ENCODE peak calls at places on chromosomes 6 and 20, in five cellular contexts. One of them, this sample, is unnamed.
A peak's percentile ranks its signal among the peaks of the same experiment; 100 is the strongest.

GRCh38 chr6:167225903-167226508 is 65.1 kb upstream of the UNC93A start:
- DNase-seq in pancreas: no peak
- DNase-seq in mesothelial cell of epicardium: no peak
- DNase-seq in psoas muscle: no peak
- DNase-seq in lower lobe of right lung: no peak
- DNase-seq in this sample: peak; percentile 54

GRCh38 chr6:19159087-19159486 is 678.1 kb upstream of the ID4 start:
- DNase-seq in pancreas: no peak
- DNase-seq in mesothelial cell of epicardium: no peak
- DNase-seq in psoas muscle: no peak
- DNase-seq in lower lobe of right lung: no peak
- DNase-seq in this sample: no peak

GRCh38 chr6:168362276-168362990 is 42.9 kb upstream of the DACT2 start:
- DNase-seq in pancreas: no peak
- DNase-seq in mesothelial cell of epicardium: no peak
- DNase-seq in psoas muscle: peak; percentile 2
- DNase-seq in lower lobe of right lung: no peak
- DNase-seq in this sample: no peak

GRCh38 chr20:51404297-51405060 is 138.0 kb downstream of the NFATC2 start:
- DNase-seq in pancreas: no peak
- DNase-seq in mesothelial cell of epicardium: no peak
- DNase-seq in psoas muscle: no peak
- DNase-seq in lower lobe of right lung: no peak
- DNase-seq in this sample: no peak

GRCh38 chr6:11265932-11266331 is 33.5 kb upstream of the NEDD9 start:
- DNase-seq in pancreas: no peak
- DNase-seq in mesothelial cell of epicardium: no peak
- DNase-seq in psoas muscle: no peak
- DNase-seq in lower lobe of right lung: no peak
- DNase-seq in this sample: no peak

GRCh38 chr6:149480502-149481280 is 4.1 kb downstream of the ZC3H12D start:
- DNase-seq in pancreas: no peak
- DNase-seq in mesothelial cell of epicardium: no peak
- DNase-seq in psoas muscle: no peak
- DNase-seq in lower lobe of right lung: no peak
- DNase-seq in this sample: no peak

GRCh38 chr6:41452763-41453162 is 93.4 kb upstream of the FOXP4 start:
- DNase-seq in pancreas: no peak
- DNase-seq in mesothelial cell of epicardium: no peak
- DNase-seq in psoas muscle: no peak
- DNase-seq in lower lobe of right lung: no peak
- DNase-seq in this sample: no peak

GRCh38 chr20:58715709-58716475 is 23.3 kb downstream of the NPEPL1 start:
- DNase-seq in pancreas: peak; percentile 8
- DNase-seq in mesothelial cell of epicardium: peak; percentile 9
- DNase-seq in psoas muscle: peak; percentile 10
- DNase-seq in lower lobe of right lung: no peak
- DNase-seq in this sample: peak; percentile 81

GRCh38 chr6:143691155-143691554 is 13.4 kb downstream of the PHACTR2 start:
- DNase-seq in pancreas: no peak
- DNase-seq in mesothelial cell of epicardium: no peak
- DNase-seq in psoas muscle: no peak
- DNase-seq in lower lobe of right lung: no peak
- DNase-seq in this sample: no peak

GRCh38 chr20:51542033-51542893 is at the start of gene NFATC2:
- DNase-seq in pancreas: peak; percentile 69
- DNase-seq in mesothelial cell of epicardium: no peak
- DNase-seq in psoas muscle: peak; percentile 47
- DNase-seq in lower lobe of right lung: peak; percentile 74
- DNase-seq in this sample: no peak

GRCh38 chr6:122610690-122611455 is 668 bp downstream of the PKIB start:
- DNase-seq in pancreas: peak; percentile 71
- DNase-seq in mesothelial cell of epicardium: no peak
- DNase-seq in psoas muscle: peak; percentile 28
- DNase-seq in lower lobe of right lung: peak; percentile 67
- DNase-seq in this sample: no peak

GRCh38 chr6:30494275-30494990 is 5.1 kb downstream of the HLA-E start:
- DNase-seq in pancreas: no peak
- DNase-seq in mesothelial cell of epicardium: no peak
- DNase-seq in psoas muscle: no peak
- DNase-seq in lower lobe of right lung: no peak
- DNase-seq in this sample: peak; percentile 25

GRCh38 chr6:112665114-112665513 is 318.0 kb downstream of the RFPL4B start:
- DNase-seq in pancreas: no peak
- DNase-seq in mesothelial cell of epicardium: no peak
- DNase-seq in psoas muscle: no peak
- DNase-seq in lower lobe of right lung: no peak
- DNase-seq in this sample: no peak

GRCh38 chr20:30606990-30607389 is 650.5 kb upstream of the DEFB115 start:
- DNase-seq in pancreas: no peak
- DNase-seq in mesothelial cell of epicardium: no peak
- DNase-seq in psoas muscle: no peak
- DNase-seq in lower lobe of right lung: no peak
- DNase-seq in this sample: no peak

GRCh38 chr6:53593001-53593488 is 48.1 kb upstream of the GCLC start:
- DNase-seq in pancreas: no peak
- DNase-seq in mesothelial cell of epicardium: no peak
- DNase-seq in psoas muscle: no peak
- DNase-seq in lower lobe of right lung: no peak
- DNase-seq in this sample: no peak

GRCh38 chr20:17676378-17676759 is 5.7 kb downstream of the RRBP1 start:
- DNase-seq in pancreas: peak; percentile 10
- DNase-seq in mesothelial cell of epicardium: no peak
- DNase-seq in psoas muscle: no peak
- DNase-seq in lower lobe of right lung: no peak
- DNase-seq in this sample: no peak

GRCh38 chr20:12068146-12068545 is 150.5 kb downstream of the BTBD3 start:
- DNase-seq in pancreas: no peak
- DNase-seq in mesothelial cell of epicardium: no peak
- DNase-seq in psoas muscle: no peak
- DNase-seq in lower lobe of right lung: no peak
- DNase-seq in this sample: no peak

GRCh38 chr20:58688838-58689237 is 3.8 kb upstream of the NPEPL1 start:
- DNase-seq in pancreas: no peak
- DNase-seq in mesothelial cell of epicardium: no peak
- DNase-seq in psoas muscle: no peak
- DNase-seq in lower lobe of right lung: no peak
- DNase-seq in this sample: peak; percentile 49

GRCh38 chr6:139944131-139944530 is 569.7 kb upstream of the CITED2 start:
- DNase-seq in pancreas: no peak
- DNase-seq in mesothelial cell of epicardium: no peak
- DNase-seq in psoas muscle: no peak
- DNase-seq in lower lobe of right lung: no peak
- DNase-seq in this sample: no peak

GRCh38 chr6:33075568-33076405 is at the start of gene HLA-DPB1:
- DNase-seq in pancreas: no peak
- DNase-seq in mesothelial cell of epicardium: no peak
- DNase-seq in psoas muscle: no peak
- DNase-seq in lower lobe of right lung: no peak
- DNase-seq in this sample: no peak

GRCh38 chr6:16721977-16722376 is 39.3 kb downstream of the ATXN1 start:
- DNase-seq in pancreas: no peak
- DNase-seq in mesothelial cell of epicardium: no peak
- DNase-seq in psoas muscle: no peak
- DNase-seq in lower lobe of right lung: no peak
- DNase-seq in this sample: no peak

GRCh38 chr6:15299430-15300131 is 53.7 kb downstream of the JARID2 start:
- DNase-seq in pancreas: no peak
- DNase-seq in mesothelial cell of epicardium: no peak
- DNase-seq in psoas muscle: peak; percentile 35
- DNase-seq in lower lobe of right lung: peak; percentile 56
- DNase-seq in this sample: no peak

GRCh38 chr20:46089338-46090094 is at the start of gene NCOA5:
- DNase-seq in pancreas: peak; percentile 96
- DNase-seq in mesothelial cell of epicardium: peak; percentile 90
- DNase-seq in psoas muscle: peak; percentile 97
- DNase-seq in lower lobe of right lung: peak; percentile 98
- DNase-seq in this sample: peak; percentile 98
- TF ChIP-seq CTCF in pancreas: no peak
- TF ChIP-seq CTCF in mesothelial cell of epicardium: no peak
- TF ChIP-seq CTCF in psoas muscle: peak; percentile 28
- TF ChIP-seq CTCF in lower lobe of right lung: peak; percentile 34
- TF ChIP-seq CTCF in this sample: peak; percentile 40

GRCh38 chr20:2237059-2237458 is 58.7 kb upstream of the TGM3 start:
- DNase-seq in pancreas: peak; percentile 18
- DNase-seq in mesothelial cell of epicardium: no peak
- DNase-seq in psoas muscle: peak; percentile 67
- DNase-seq in lower lobe of right lung: no peak
- DNase-seq in this sample: no peak
- TF ChIP-seq CTCF in pancreas: no peak
- TF ChIP-seq CTCF in mesothelial cell of epicardium: no peak
- TF ChIP-seq CTCF in psoas muscle: peak; percentile 33
- TF ChIP-seq CTCF in lower lobe of right lung: no peak
- TF ChIP-seq CTCF in this sample: no peak

GRCh38 chr20:62588458-62589149 is 53.7 kb upstream of the SLCO4A1 start:
- DNase-seq in pancreas: no peak
- DNase-seq in mesothelial cell of epicardium: no peak
- DNase-seq in psoas muscle: peak; percentile 12
- DNase-seq in lower lobe of right lung: no peak
- DNase-seq in this sample: no peak
- TF ChIP-seq CTCF in pancreas: no peak
- TF ChIP-seq CTCF in mesothelial cell of epicardium: no peak
- TF ChIP-seq CTCF in psoas muscle: no peak
- TF ChIP-seq CTCF in lower lobe of right lung: no peak
- TF ChIP-seq CTCF in this sample: no peak

GRCh38 chr6:118722820-118723526 is 71.6 kb upstream of the CEP85L start:
- DNase-seq in pancreas: no peak
- DNase-seq in mesothelial cell of epicardium: no peak
- DNase-seq in psoas muscle: no peak
- DNase-seq in lower lobe of right lung: no peak
- DNase-seq in this sample: no peak

GRCh38 chr6:118720125-118720473 is 68.7 kb upstream of the CEP85L start:
- DNase-seq in pancreas: no peak
- DNase-seq in mesothelial cell of epicardium: no peak
- DNase-seq in psoas muscle: no peak
- DNase-seq in lower lobe of right lung: no peak
- DNase-seq in this sample: no peak

GRCh38 chr6:118724211-118724610 is 72.8 kb upstream of the CEP85L start:
- DNase-seq in pancreas: no peak
- DNase-seq in mesothelial cell of epicardium: no peak
- DNase-seq in psoas muscle: no peak
- DNase-seq in lower lobe of right lung: no peak
- DNase-seq in this sample: no peak

GRCh38 chr6:118725944-118726343 is 74.6 kb upstream of the CEP85L start:
- DNase-seq in pancreas: no peak
- DNase-seq in mesothelial cell of epicardium: no peak
- DNase-seq in psoas muscle: no peak
- DNase-seq in lower lobe of right lung: no peak
- DNase-seq in this sample: no peak
- TF ChIP-seq CTCF in pancreas: no peak
- TF ChIP-seq CTCF in mesothelial cell of epicardium: no peak
- TF ChIP-seq CTCF in psoas muscle: no peak
- TF ChIP-seq CTCF in lower lobe of right lung: no peak
- TF ChIP-seq CTCF in this sample: no peak

GRCh38 chr6:163147988-163148387 is 266.5 kb upstream of the QKI start:
- DNase-seq in pancreas: no peak
- DNase-seq in mesothelial cell of epicardium: no peak
- DNase-seq in psoas muscle: no peak
- DNase-seq in lower lobe of right lung: no peak
- DNase-seq in this sample: no peak
- TF ChIP-seq CTCF in pancreas: no peak
- TF ChIP-seq CTCF in mesothelial cell of epicardium: no peak
- TF ChIP-seq CTCF in psoas muscle: no peak
- TF ChIP-seq CTCF in lower lobe of right lung: no peak
- TF ChIP-seq CTCF in this sample: peak; percentile 39

GRCh38 chr6:129134535-129134934 is 251.6 kb downstream of the LAMA2 start:
- DNase-seq in pancreas: no peak
- DNase-seq in mesothelial cell of epicardium: no peak
- DNase-seq in psoas muscle: no peak
- DNase-seq in lower lobe of right lung: no peak
- DNase-seq in this sample: no peak
- TF ChIP-seq CTCF in pancreas: no peak
- TF ChIP-seq CTCF in mesothelial cell of epicardium: no peak
- TF ChIP-seq CTCF in psoas muscle: no peak
- TF ChIP-seq CTCF in lower lobe of right lung: no peak
- TF ChIP-seq CTCF in this sample: no peak

This sample was measured in osteocyte.